ENCODE peak calls at places on chromosomes 11 and 22, in seven cellular contexts. E is H1, J is HepG2, C is SK-N-SH, N is K562, X is GM12892, S is GM12878. A is an unnamed sample.
A peak's percentile ranks its signal among the peaks of the same experiment; 100 is the strongest.

GRCh38 chr22:47282851-47283250 is 520.4 kb downstream of the TBC1D22A start:
- DNase-seq in S (no peak), E (no peak), X (no peak), C (no peak), J (no peak), N (no peak), A (no peak)

GRCh38 chr11:3947084-3947483 is 91.6 kb downstream of the STIM1 start:
- DNase-seq in N (no peak), E (no peak), X (no peak), C (no peak), S (peak; percentile 76), J (no peak), A (no peak)

GRCh38 chr11:16632295-16633200 is 105.9 kb upstream of the C11orf58 start:
- DNase-seq in J (peak; percentile 50), N (peak; percentile 17), E (no peak), C (no peak), S (no peak), X (no peak), A (no peak)

GRCh38 chr11:111729441-111729840 is 36.7 kb downstream of the PPP2R1B start:
- DNase-seq in X (no peak), C (no peak), N (no peak), E (no peak), S (no peak), J (no peak), A (no peak)

GRCh38 chr11:7651140-7651551 is 22.2 kb downstream of the CYB5R2 start:
- DNase-seq in C (no peak), J (no peak), X (no peak), N (peak; percentile 20), E (no peak), S (no peak), A (no peak)

GRCh38 chr11:719214-720016 is 13.4 kb downstream of the EPS8L2 start:
- DNase-seq in X (no peak), N (no peak), C (peak; percentile 38), S (no peak), E (no peak), J (no peak), A (no peak)

GRCh38 chr11:44016129-44016528 is 31.7 kb upstream of the ACCSL start:
- DNase-seq in X (no peak), C (no peak), N (no peak), J (no peak), E (no peak), S (no peak), A (no peak)

GRCh38 chr22:44735518-44736428 is 16.6 kb upstream of the ARHGAP8 start:
- DNase-seq in X (peak; percentile 94), E (peak; percentile 49), J (peak; percentile 44), N (peak; percentile 71), S (no peak), C (peak; percentile 94), A (peak; percentile 96)

GRCh38 chr11:17986007-17986710 is 26.7 kb downstream of the SERGEF start:
- DNase-seq in C (no peak), X (no peak), S (no peak), E (no peak), J (no peak), N (no peak), A (no peak)

GRCh38 chr11:22976146-22976545 is 115.9 kb upstream of the CCDC179 start:
- DNase-seq in X (no peak), C (no peak), E (no peak), J (no peak), N (no peak), S (no peak), A (no peak)

GRCh38 chr11:76576166-76576565 is 94.4 kb downstream of the LRRC32 start:
- DNase-seq in N (no peak), X (no peak), S (no peak), E (no peak), J (no peak), C (no peak), A (no peak)

GRCh38 chr11:19275496-19275895 is 34.8 kb upstream of the E2F8 start:
- DNase-seq in C (no peak), N (no peak), X (no peak), J (no peak), E (no peak), S (no peak), A (no peak)

GRCh38 chr22:25364281-25364680 is 144.8 kb downstream of the CRYBB2 start:
- DNase-seq in X (no peak), S (no peak), E (no peak), N (no peak), J (no peak), C (no peak), A (no peak)

GRCh38 chr22:23395476-23396361 is 184.4 kb downstream of the IGLL1 start:
- DNase-seq in C (no peak), J (no peak), S (no peak), N (no peak), E (no peak), X (no peak), A (no peak)
- TF ChIP-seq TAF1 in C (no peak), J (no peak), S (no peak), N (no peak), E (no peak), X (no peak), A (no peak)

GRCh38 chr11:65797711-65798110 is 10.8 kb downstream of the OVOL1 start:
- DNase-seq in X (no peak), S (no peak), C (no peak), J (no peak), N (no peak), E (no peak), A (no peak)
- TF ChIP-seq TAF1 in X (no peak), S (no peak), C (no peak), J (no peak), N (no peak), E (no peak), A (no peak)

GRCh38 chr11:12287009-12287373 is 90.4 kb upstream of the PARVA start:
- DNase-seq in S (no peak), J (peak; percentile 36), E (no peak), N (no peak), C (peak; percentile 7), X (no peak), A (no peak)
- TF ChIP-seq TAF1 in S (no peak), J (no peak), E (no peak), N (no peak), C (no peak), X (no peak), A (no peak)

GRCh38 chr11:57200937-57201336 is 19.2 kb downstream of the LRRC55 start:
- DNase-seq in X (no peak), E (no peak), S (no peak), J (no peak), N (no peak), C (no peak), A (no peak)

GRCh38 chr11:57203882-57204281 is 22.1 kb downstream of the LRRC55 start:
- DNase-seq in X (no peak), N (no peak), S (no peak), E (no peak), C (no peak), J (no peak), A (no peak)

GRCh38 chr11:57203359-57203758 is 21.6 kb downstream of the LRRC55 start:
- DNase-seq in X (no peak), E (no peak), S (no peak), J (no peak), C (peak; percentile 66), N (no peak), A (no peak)

GRCh38 chr11:57205046-57205671 is 23.4 kb downstream of the LRRC55 start:
- DNase-seq in N (no peak), E (no peak), S (no peak), X (no peak), J (no peak), C (no peak), A (no peak)

GRCh38 chr11:57202282-57202681 is 20.5 kb downstream of the LRRC55 start:
- DNase-seq in N (no peak), X (no peak), E (no peak), C (no peak), S (no peak), J (no peak), A (no peak)
- TF ChIP-seq TAF1 in N (no peak), X (no peak), E (no peak), C (no peak), S (no peak), J (no peak), A (no peak)

DNA sequence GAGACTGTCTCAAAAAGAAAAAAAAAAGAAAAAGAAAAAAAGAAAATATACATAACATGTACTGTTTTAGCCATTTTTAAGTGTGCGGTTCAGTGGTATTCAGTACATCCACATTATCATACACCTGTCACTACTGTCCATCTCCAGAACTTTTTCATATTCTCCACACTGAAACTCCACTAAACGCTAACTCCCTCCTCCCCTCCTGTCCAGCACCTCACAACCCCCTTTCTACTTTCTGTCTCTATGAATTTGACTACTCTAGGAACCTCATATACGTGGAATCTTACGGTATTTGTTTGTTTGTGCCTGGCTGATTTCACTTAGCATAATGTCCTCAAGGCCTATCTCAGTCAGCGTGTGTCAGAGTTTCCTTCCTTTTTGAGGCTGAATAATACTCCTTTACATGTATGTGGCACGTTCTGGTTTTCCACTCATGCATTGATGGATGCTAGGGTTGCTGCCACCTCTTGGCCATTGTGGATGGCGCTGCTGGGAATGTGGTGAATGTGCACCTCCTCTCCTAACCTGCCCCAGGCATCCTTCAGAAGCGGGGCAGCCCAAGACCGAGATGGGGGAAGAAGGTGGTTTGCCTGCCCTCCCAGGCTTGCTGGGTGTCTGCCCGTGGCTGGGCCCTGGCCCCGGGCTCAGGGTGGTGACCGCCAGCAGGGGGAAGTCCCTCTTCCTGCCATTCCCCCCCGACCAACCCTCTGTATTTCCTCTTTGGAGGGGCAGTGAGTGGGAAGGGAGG is 60.5 kb downstream of the BCR start:
- DNase-seq in X (no peak), E (no peak), S (no peak), J (no peak), N (peak; percentile 67), C (peak; percentile 57), A (no peak)
- TF ChIP-seq TAF1 in X (no peak), E (peak; percentile 28), S (no peak), J (no peak), N (no peak), C (no peak), A (no peak)

GRCh38 chr11:110086892-110087309 is 6.3 kb upstream of the ZC3H12C start:
- DNase-seq in C (no peak), J (no peak), E (no peak), N (no peak), S (no peak), X (no peak), A (no peak)
- TF ChIP-seq TAF1 in C (no peak), J (no peak), E (no peak), N (no peak), S (no peak), X (no peak), A (no peak)

GRCh38 chr11:129331871-129332274 is 43.8 kb upstream of the BARX2 start:
- DNase-seq in E (peak; percentile 64), N (peak; percentile 54), S (peak; percentile 11), C (peak; percentile 77), X (peak; percentile 24), J (peak; percentile 73), A (peak; percentile 32)
- TF ChIP-seq TAF1 in E (no peak), N (no peak), S (no peak), C (no peak), X (no peak), J (no peak), A (no peak)

A was measured in GM12891.